ENCODE peak calls at places on chromosomes 16 and 17, in eight cellular contexts. One of them, this sample, is unnamed.

GRCh38 chr16:27529962-27530361 is 19.8 kb downstream of the GTF3C1 start:
- DNase-seq in neural progenitor cell: no peak
- DNase-seq in effector memory CD4-positive, alpha-beta T cell: no peak
- DNase-seq in tibial artery: no peak
- DNase-seq in heart left ventricle: no peak
- DNase-seq in uterus: no peak
- DNase-seq in HFF-Myc: peak; percentile 33
- DNase-seq in heart right ventricle: no peak
- DNase-seq in this sample: peak; percentile 39

GRCh38 chr16:53968896-53969295 is 264.9 kb downstream of the FTO start:
- DNase-seq in heart left ventricle: no peak
- DNase-seq in uterus: no peak
- DNase-seq in effector memory CD4-positive, alpha-beta T cell: no peak
- DNase-seq in HFF-Myc: no peak
- DNase-seq in neural progenitor cell: no peak
- DNase-seq in heart right ventricle: no peak
- DNase-seq in tibial artery: no peak
- DNase-seq in this sample: no peak

GRCh38 chr17:27664606-27664965 is 33.6 kb downstream of the LGALS9 start:
- DNase-seq in heart right ventricle: no peak
- DNase-seq in tibial artery: no peak
- DNase-seq in uterus: no peak
- DNase-seq in heart left ventricle: no peak
- DNase-seq in neural progenitor cell: no peak
- DNase-seq in HFF-Myc: no peak
- DNase-seq in effector memory CD4-positive, alpha-beta T cell: no peak
- DNase-seq in this sample: no peak

GRCh38 chr17:74532115-74532514 is 840 bp upstream of the CD300LB start:
- DNase-seq in neural progenitor cell: no peak
- DNase-seq in heart right ventricle: no peak
- DNase-seq in tibial artery: peak; percentile 64
- DNase-seq in HFF-Myc: no peak
- DNase-seq in effector memory CD4-positive, alpha-beta T cell: no peak
- DNase-seq in heart left ventricle: peak; percentile 69
- DNase-seq in uterus: peak; percentile 20
- DNase-seq in this sample: no peak

GRCh38 chr17:78992542-78993212 is 13.0 kb upstream of the LGALS3BP start:
- DNase-seq in neural progenitor cell: no peak
- DNase-seq in heart right ventricle: peak; percentile 3
- DNase-seq in HFF-Myc: no peak
- DNase-seq in uterus: peak; percentile 4
- DNase-seq in tibial artery: no peak
- DNase-seq in effector memory CD4-positive, alpha-beta T cell: no peak
- DNase-seq in heart left ventricle: no peak
- DNase-seq in this sample: no peak

GRCh38 chr16:66717112-66717675 is 20.7 kb upstream of the CMTM4 start:
- DNase-seq in tibial artery: no peak
- DNase-seq in effector memory CD4-positive, alpha-beta T cell: no peak
- DNase-seq in uterus: no peak
- DNase-seq in neural progenitor cell: peak; percentile 61
- DNase-seq in HFF-Myc: peak; percentile 77
- DNase-seq in heart right ventricle: peak; percentile 30
- DNase-seq in heart left ventricle: peak; percentile 35
- DNase-seq in this sample: no peak

GRCh38 chr17:81003711-81004335 is 12.2 kb downstream of the CHMP6 start:
- DNase-seq in uterus: peak; percentile 14
- DNase-seq in neural progenitor cell: peak; percentile 71
- DNase-seq in tibial artery: no peak
- DNase-seq in heart right ventricle: no peak
- DNase-seq in HFF-Myc: no peak
- DNase-seq in effector memory CD4-positive, alpha-beta T cell: no peak
- DNase-seq in heart left ventricle: peak; percentile 29
- DNase-seq in this sample: no peak

GRCh38 chr17:16910341-16910740 is 61.6 kb downstream of the TNFRSF13B start:
- DNase-seq in heart right ventricle: no peak
- DNase-seq in effector memory CD4-positive, alpha-beta T cell: no peak
- DNase-seq in tibial artery: no peak
- DNase-seq in HFF-Myc: no peak
- DNase-seq in heart left ventricle: no peak
- DNase-seq in neural progenitor cell: no peak
- DNase-seq in uterus: no peak
- DNase-seq in this sample: no peak

GRCh38 chr17:39772415-39772814 is 34.7 kb downstream of the GRB7 start:
- DNase-seq in uterus: no peak
- DNase-seq in effector memory CD4-positive, alpha-beta T cell: no peak
- DNase-seq in tibial artery: no peak
- DNase-seq in heart left ventricle: no peak
- DNase-seq in HFF-Myc: no peak
- DNase-seq in heart right ventricle: no peak
- DNase-seq in neural progenitor cell: no peak
- DNase-seq in this sample: no peak

GRCh38 chr17:47649972-47650524 is 329 bp downstream of the KPNB1 start:
- DNase-seq in heart left ventricle: no peak
- DNase-seq in heart right ventricle: no peak
- DNase-seq in HFF-Myc: no peak
- DNase-seq in uterus: no peak
- DNase-seq in tibial artery: no peak
- DNase-seq in effector memory CD4-positive, alpha-beta T cell: peak; percentile 45
- DNase-seq in neural progenitor cell: peak; percentile 79
- DNase-seq in this sample: no peak

GRCh38 chr17:31858647-31859486 is at the start of gene COPRS:
- DNase-seq in HFF-Myc: peak; percentile 36
- DNase-seq in heart right ventricle: peak; percentile 92
- DNase-seq in uterus: peak; percentile 90
- DNase-seq in heart left ventricle: peak; percentile 93
- DNase-seq in neural progenitor cell: peak; percentile 96
- DNase-seq in tibial artery: peak; percentile 83
- DNase-seq in effector memory CD4-positive, alpha-beta T cell: peak; percentile 70
- DNase-seq in this sample: peak; percentile 35

GRCh38 chr17:57744195-57745170 is 616 bp downstream of the CCDC182 start:
- DNase-seq in uterus: no peak
- DNase-seq in HFF-Myc: no peak
- DNase-seq in heart right ventricle: no peak
- DNase-seq in tibial artery: no peak
- DNase-seq in neural progenitor cell: no peak
- DNase-seq in heart left ventricle: no peak
- DNase-seq in effector memory CD4-positive, alpha-beta T cell: no peak
- DNase-seq in this sample: no peak

GRCh38 chr17:9016941-9017552 is 4.3 kb upstream of the NTN1 start:
- DNase-seq in tibial artery: no peak
- DNase-seq in neural progenitor cell: no peak
- DNase-seq in effector memory CD4-positive, alpha-beta T cell: no peak
- DNase-seq in heart right ventricle: no peak
- DNase-seq in uterus: no peak
- DNase-seq in heart left ventricle: no peak
- DNase-seq in HFF-Myc: no peak
- DNase-seq in this sample: no peak

GRCh38 chr17:64306850-64307463 is 43.9 kb upstream of the TEX2 start:
- DNase-seq in heart right ventricle: peak; percentile 62
- DNase-seq in heart left ventricle: peak; percentile 68
- DNase-seq in uterus: peak; percentile 59
- DNase-seq in neural progenitor cell: peak; percentile 74
- DNase-seq in HFF-Myc: no peak
- DNase-seq in effector memory CD4-positive, alpha-beta T cell: peak; percentile 25
- DNase-seq in tibial artery: peak; percentile 65
- DNase-seq in this sample: peak; percentile 44

GRCh38 chr17:71071837-71072236 is 902.5 kb downstream of the KCNJ2 start:
- DNase-seq in tibial artery: no peak
- DNase-seq in heart left ventricle: no peak
- DNase-seq in heart right ventricle: no peak
- DNase-seq in HFF-Myc: peak; percentile 84
- DNase-seq in uterus: no peak
- DNase-seq in neural progenitor cell: no peak
- DNase-seq in effector memory CD4-positive, alpha-beta T cell: no peak
- DNase-seq in this sample: peak; percentile 77

GRCh38 chr17:38560503-38561318 is 45.0 kb downstream of the SRCIN1 start:
- DNase-seq in tibial artery: no peak
- DNase-seq in effector memory CD4-positive, alpha-beta T cell: no peak
- DNase-seq in heart left ventricle: no peak
- DNase-seq in neural progenitor cell: peak; percentile 66
- DNase-seq in HFF-Myc: no peak
- DNase-seq in heart right ventricle: no peak
- DNase-seq in uterus: no peak
- DNase-seq in this sample: no peak

GRCh38 chr16:89898201-89898967 is 20.3 kb upstream of the MC1R start:
- DNase-seq in heart left ventricle: no peak
- DNase-seq in uterus: no peak
- DNase-seq in effector memory CD4-positive, alpha-beta T cell: no peak
- DNase-seq in HFF-Myc: no peak
- DNase-seq in heart right ventricle: no peak
- DNase-seq in tibial artery: no peak
- DNase-seq in neural progenitor cell: no peak
- DNase-seq in this sample: no peak

GRCh38 chr16:67652578-67653130 is 7.4 kb downstream of the ACD start:
- DNase-seq in neural progenitor cell: peak; percentile 88
- DNase-seq in heart left ventricle: no peak
- DNase-seq in HFF-Myc: no peak
- DNase-seq in effector memory CD4-positive, alpha-beta T cell: no peak
- DNase-seq in heart right ventricle: peak; percentile 16
- DNase-seq in tibial artery: no peak
- DNase-seq in uterus: no peak
- DNase-seq in this sample: no peak

GRCh38 chr16:22370038-22370541 is 4.3 kb downstream of the CDR2 start:
- DNase-seq in HFF-Myc: no peak
- DNase-seq in heart right ventricle: no peak
- DNase-seq in effector memory CD4-positive, alpha-beta T cell: no peak
- DNase-seq in heart left ventricle: no peak
- DNase-seq in tibial artery: no peak
- DNase-seq in neural progenitor cell: no peak
- DNase-seq in uterus: no peak
- DNase-seq in this sample: peak; percentile 47

GRCh38 chr17:41492771-41493170 is 3.1 kb upstream of the KRT36 start:
- DNase-seq in tibial artery: no peak
- DNase-seq in heart left ventricle: no peak
- DNase-seq in heart right ventricle: peak; percentile 33
- DNase-seq in effector memory CD4-positive, alpha-beta T cell: no peak
- DNase-seq in neural progenitor cell: no peak
- DNase-seq in HFF-Myc: no peak
- DNase-seq in uterus: peak; percentile 46
- DNase-seq in this sample: no peak

GRCh38 chr17:66331038-66331816 is 28.8 kb downstream of the PRKCA start:
- DNase-seq in neural progenitor cell: no peak
- DNase-seq in effector memory CD4-positive, alpha-beta T cell: no peak
- DNase-seq in tibial artery: no peak
- DNase-seq in HFF-Myc: no peak
- DNase-seq in heart left ventricle: no peak
- DNase-seq in uterus: no peak
- DNase-seq in heart right ventricle: no peak
- DNase-seq in this sample: no peak

GRCh38 chr17:38908676-38909181 is 16.7 kb upstream of the LASP1NB start:
- DNase-seq in uterus: no peak
- DNase-seq in HFF-Myc: no peak
- DNase-seq in effector memory CD4-positive, alpha-beta T cell: no peak
- DNase-seq in heart left ventricle: no peak
- DNase-seq in tibial artery: no peak
- DNase-seq in heart right ventricle: no peak
- DNase-seq in neural progenitor cell: no peak
- DNase-seq in this sample: no peak

GRCh38 chr17:81365601-81366585 is 29.4 kb upstream of the BAHCC1 start:
- DNase-seq in HFF-Myc: no peak
- DNase-seq in neural progenitor cell: no peak
- DNase-seq in effector memory CD4-positive, alpha-beta T cell: no peak
- DNase-seq in heart right ventricle: no peak
- DNase-seq in heart left ventricle: no peak
- DNase-seq in uterus: peak; percentile 79
- DNase-seq in tibial artery: peak; percentile 49
- DNase-seq in this sample: no peak

GRCh38 chr17:82734987-82735866 is at the start of gene FN3K:
- DNase-seq in tibial artery: peak; percentile 47
- DNase-seq in uterus: peak; percentile 54
- DNase-seq in neural progenitor cell: peak; percentile 91
- DNase-seq in heart left ventricle: peak; percentile 77
- DNase-seq in effector memory CD4-positive, alpha-beta T cell: no peak
- DNase-seq in heart right ventricle: peak; percentile 71
- DNase-seq in HFF-Myc: no peak
- DNase-seq in this sample: peak; percentile 17
- H3K4me3 ChIP-seq in tibial artery: peak within 1 kb of the TSS; percentile 82
- H3K4me3 ChIP-seq in uterus: peak within 1 kb of the TSS; percentile 85
- H3K4me3 ChIP-seq in neural progenitor cell: peak within 1 kb of the TSS; percentile 82
- H3K4me3 ChIP-seq in heart left ventricle: peak within 1 kb of the TSS; percentile 91
- H3K4me3 ChIP-seq in effector memory CD4-positive, alpha-beta T cell: peak within 1 kb of the TSS; percentile 54
- H3K4me3 ChIP-seq in heart right ventricle: peak within 1 kb of the TSS; percentile 82
- H3K4me3 ChIP-seq in HFF-Myc: peak within 1 kb of the TSS; percentile 49
- H3K4me3 ChIP-seq in this sample: peak within 1 kb of the TSS; percentile 52

GRCh38 chr17:10198509-10199249 is at the start of gene GAS7:
- DNase-seq in HFF-Myc: no peak
- DNase-seq in tibial artery: peak; percentile 76
- DNase-seq in neural progenitor cell: peak; percentile 91
- DNase-seq in uterus: peak; percentile 69
- DNase-seq in heart right ventricle: peak; percentile 74
- DNase-seq in effector memory CD4-positive, alpha-beta T cell: peak; percentile 16
- DNase-seq in heart left ventricle: peak; percentile 80
- DNase-seq in this sample: no peak
- H3K4me3 ChIP-seq in HFF-Myc: peak within 1 kb of the TSS; percentile 46
- H3K4me3 ChIP-seq in tibial artery: peak within 1 kb of the TSS; percentile 53
- H3K4me3 ChIP-seq in neural progenitor cell: peak within 1 kb of the TSS; percentile 78
- H3K4me3 ChIP-seq in uterus: peak within 1 kb of the TSS; percentile 81
- H3K4me3 ChIP-seq in heart right ventricle: peak within 1 kb of the TSS; percentile 78
- H3K4me3 ChIP-seq in effector memory CD4-positive, alpha-beta T cell: peak within 1 kb of the TSS; percentile 17
- H3K4me3 ChIP-seq in heart left ventricle: peak within 1 kb of the TSS; percentile 64
- H3K4me3 ChIP-seq in this sample: peak within 1 kb of the TSS; percentile 35

GRCh38 chr16:75482434-75483205 is 12.6 kb downstream of the CHST6 start:
- DNase-seq in tibial artery: no peak
- DNase-seq in heart right ventricle: no peak
- DNase-seq in effector memory CD4-positive, alpha-beta T cell: no peak
- DNase-seq in HFF-Myc: no peak
- DNase-seq in neural progenitor cell: no peak
- DNase-seq in heart left ventricle: no peak
- DNase-seq in uterus: no peak
- DNase-seq in this sample: no peak

GRCh38 chr16:75486014-75486404 is 9.2 kb downstream of the CHST6 start:
- DNase-seq in tibial artery: no peak
- DNase-seq in heart left ventricle: no peak
- DNase-seq in uterus: no peak
- DNase-seq in heart right ventricle: no peak
- DNase-seq in HFF-Myc: no peak
- DNase-seq in neural progenitor cell: no peak
- DNase-seq in effector memory CD4-positive, alpha-beta T cell: no peak
- DNase-seq in this sample: no peak

GRCh38 chr16:75483222-75483621 is 12.0 kb downstream of the CHST6 start:
- DNase-seq in uterus: no peak
- DNase-seq in neural progenitor cell: no peak
- DNase-seq in tibial artery: no peak
- DNase-seq in effector memory CD4-positive, alpha-beta T cell: no peak
- DNase-seq in HFF-Myc: no peak
- DNase-seq in heart right ventricle: no peak
- DNase-seq in heart left ventricle: no peak
- DNase-seq in this sample: no peak

GRCh38 chr16:75486666-75487313 is 8.5 kb downstream of the CHST6 start:
- DNase-seq in neural progenitor cell: no peak
- DNase-seq in HFF-Myc: no peak
- DNase-seq in effector memory CD4-positive, alpha-beta T cell: no peak
- DNase-seq in heart left ventricle: no peak
- DNase-seq in tibial artery: no peak
- DNase-seq in uterus: no peak
- DNase-seq in heart right ventricle: no peak
- DNase-seq in this sample: no peak

GRCh38 chr16:75485230-75486013 is 9.8 kb downstream of the CHST6 start:
- DNase-seq in heart right ventricle: no peak
- DNase-seq in uterus: no peak
- DNase-seq in effector memory CD4-positive, alpha-beta T cell: no peak
- DNase-seq in neural progenitor cell: no peak
- DNase-seq in heart left ventricle: no peak
- DNase-seq in HFF-Myc: no peak
- DNase-seq in tibial artery: no peak
- DNase-seq in this sample: no peak
- H3K4me3 ChIP-seq in heart right ventricle: no peak overlapping the region
- H3K4me3 ChIP-seq in uterus: no peak overlapping the region
- H3K4me3 ChIP-seq in effector memory CD4-positive, alpha-beta T cell: no peak overlapping the region
- H3K4me3 ChIP-seq in neural progenitor cell: no peak overlapping the region
- H3K4me3 ChIP-seq in heart left ventricle: no peak overlapping the region
- H3K4me3 ChIP-seq in HFF-Myc: no peak overlapping the region
- H3K4me3 ChIP-seq in tibial artery: no peak overlapping the region
- H3K4me3 ChIP-seq in this sample: no peak overlapping the region

GRCh38 chr16:83969771-83970429 is 1.9 kb downstream of the NECAB2 start:
- DNase-seq in tibial artery: no peak
- DNase-seq in neural progenitor cell: peak; percentile 40
- DNase-seq in effector memory CD4-positive, alpha-beta T cell: no peak
- DNase-seq in heart right ventricle: no peak
- DNase-seq in HFF-Myc: no peak
- DNase-seq in uterus: no peak
- DNase-seq in heart left ventricle: no peak
- DNase-seq in this sample: no peak
- H3K4me3 ChIP-seq in tibial artery: no peak overlapping the region
- H3K4me3 ChIP-seq in neural progenitor cell: peak overlapping the region; percentile 64
- H3K4me3 ChIP-seq in effector memory CD4-positive, alpha-beta T cell: no peak overlapping the region
- H3K4me3 ChIP-seq in heart right ventricle: no peak overlapping the region
- H3K4me3 ChIP-seq in HFF-Myc: no peak overlapping the region
- H3K4me3 ChIP-seq in uterus: no peak overlapping the region
- H3K4me3 ChIP-seq in heart left ventricle: no peak overlapping the region
- H3K4me3 ChIP-seq in this sample: no peak overlapping the region

This sample was measured in AG09309.